ENCODE peak calls at places on chromosomes 5 and 9, in four cellular contexts. Y is IMR-90, E is H1, C is H9. O is an unnamed sample.

GRCh38 chr9:72150653-72151052 is 1.4 kb downstream of the GDA start:
- DNase-seq in Y (no peak), E (no peak), C (no peak), O (peak)

GRCh38 chr5:180344393-180344999 is 8.6 kb downstream of the GFPT2 start:
- DNase-seq in Y (no peak), E (no peak), C (no peak), O (no peak)

GRCh38 chr9:123555612-123556011 is 199.6 kb downstream of the CRB2 start:
- DNase-seq in Y (no peak), E (no peak), C (no peak), O (no peak)

GRCh38 chr9:134735441-134736175 is 94.0 kb downstream of the COL5A1 start:
- DNase-seq in Y (no peak), E (no peak), C (no peak), O (no peak)

GRCh38 chr9:116058421-116058820 is 95.2 kb upstream of the PAPPA start:
- DNase-seq in Y (no peak), E (no peak), C (no peak), O (no peak)

GRCh38 chr9:130034570-130034969 is 8.4 kb downstream of the FNBP1 start:
- DNase-seq in Y (peak), E (no peak), C (no peak), O (no peak)

GRCh38 chr9:133490865-133491655 is 12.2 kb upstream of the SLC2A6 start:
- DNase-seq in Y (no peak), E (no peak), C (no peak), O (no peak)

GRCh38 chr5:179127136-179128040 is 67.2 kb downstream of the ZNF354C start:
- DNase-seq in Y (no peak), E (no peak), C (no peak), O (no peak)

GRCh38 chr5:101932599-101932998 is 363.5 kb downstream of the SLCO4C1 start:
- DNase-seq in Y (no peak), E (no peak), C (no peak), O (no peak)

GRCh38 chr5:15524712-15525111 is 24.7 kb downstream of the FBXL7 start:
- DNase-seq in Y (no peak), E (no peak), C (no peak), O (no peak)

GRCh38 chr9:114157516-114158176 is 2.3 kb downstream of the COL27A1 start:
- DNase-seq in Y (peak), E (no peak), C (no peak), O (no peak)

GRCh38 chr5:21802869-21803490 is 1050.2 kb downstream of the CDH12 start:
- DNase-seq in Y (peak), E (no peak), C (no peak), O (peak)

GRCh38 chr9:29208670-29209069 is 1635.4 kb upstream of the C9orf72 start:
- DNase-seq in Y (no peak), E (no peak), C (no peak), O (no peak)

GRCh38 chr5:174409971-174410370 is 314.4 kb upstream of the MSX2 start:
- DNase-seq in Y (no peak), E (no peak), C (no peak), O (peak)

GRCh38 chr9:7164440-7165349 is 406.9 kb downstream of the KDM4C start:
- DNase-seq in Y (no peak), E (no peak), C (no peak), O (no peak)

GRCh38 chr5:17150498-17150897 is 66.9 kb upstream of the BASP1 start:
- DNase-seq in Y (no peak), E (no peak), C (no peak), O (no peak)

GRCh38 chr5:102691434-102691833 is 63.7 kb upstream of the PAM start:
- DNase-seq in Y (no peak), E (no peak), C (no peak), O (no peak)

GRCh38 chr9:89442981-89443817 is 54.7 kb downstream of the SEMA4D start:
- DNase-seq in Y (peak), E (no peak), C (no peak), O (no peak)

GRCh38 chr5:143121135-143121474 is 282.4 kb downstream of the NR3C1 start:
- DNase-seq in Y (no peak), E (no peak), C (no peak), O (no peak)

GRCh38 chr9:111965566-111966019 is 69.0 kb downstream of the UGCG start:
- DNase-seq in Y (peak), E (no peak), C (no peak), O (no peak)

GRCh38 chr9:105216440-105217178 is 27.8 kb upstream of the SLC44A1 start:
- DNase-seq in Y (no peak), E (no peak), C (no peak), O (no peak)

GRCh38 chr5:66653380-66653779 is 57.2 kb downstream of the MAST4 start:
- DNase-seq in Y (peak), E (no peak), C (no peak), O (peak)

GRCh38 chr9:116409124-116409523 is 255.5 kb downstream of the PAPPA start:
- DNase-seq in Y (no peak), E (no peak), C (no peak), O (no peak)

DNA sequence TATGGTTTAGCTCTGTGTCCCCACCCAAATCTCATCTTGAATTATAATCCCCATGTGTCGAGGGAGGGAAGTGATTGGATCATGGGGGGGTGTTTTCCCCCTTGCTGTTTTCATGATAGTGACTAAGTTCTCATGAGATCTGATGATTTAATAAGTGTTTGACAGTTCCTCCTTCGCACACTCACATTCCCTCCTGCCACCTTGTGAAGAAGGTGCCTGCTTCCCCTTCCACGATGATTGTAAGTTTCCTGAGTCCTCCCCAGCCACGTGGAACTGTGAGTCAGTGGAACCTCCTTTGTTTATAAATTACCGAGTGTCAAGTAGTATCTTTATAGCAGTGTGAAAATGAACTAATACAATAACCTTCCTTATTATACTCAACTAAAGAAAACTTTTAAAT is 24.3 kb upstream of the TEX10 start:
- DNase-seq in Y (peak), E (no peak), C (no peak), O (no peak)
- H4K8ac ChIP-seq in Y (no peak), E (no peak), C (no peak), O (no peak)

GRCh38 chr5:135702191-135702590 is 123.4 kb upstream of the CXCL14 start:
- DNase-seq in Y (no peak), E (no peak), C (no peak), O (no peak)

GRCh38 chr5:135704616-135705015 is 125.8 kb upstream of the CXCL14 start:
- DNase-seq in Y (no peak), E (no peak), C (no peak), O (no peak)

GRCh38 chr5:135700731-135701130 is 121.9 kb upstream of the CXCL14 start:
- DNase-seq in Y (no peak), E (no peak), C (no peak), O (no peak)

GRCh38 chr5:135705230-135705631 is 126.4 kb upstream of the CXCL14 start:
- DNase-seq in Y (peak), E (no peak), C (no peak), O (no peak)

DNA sequence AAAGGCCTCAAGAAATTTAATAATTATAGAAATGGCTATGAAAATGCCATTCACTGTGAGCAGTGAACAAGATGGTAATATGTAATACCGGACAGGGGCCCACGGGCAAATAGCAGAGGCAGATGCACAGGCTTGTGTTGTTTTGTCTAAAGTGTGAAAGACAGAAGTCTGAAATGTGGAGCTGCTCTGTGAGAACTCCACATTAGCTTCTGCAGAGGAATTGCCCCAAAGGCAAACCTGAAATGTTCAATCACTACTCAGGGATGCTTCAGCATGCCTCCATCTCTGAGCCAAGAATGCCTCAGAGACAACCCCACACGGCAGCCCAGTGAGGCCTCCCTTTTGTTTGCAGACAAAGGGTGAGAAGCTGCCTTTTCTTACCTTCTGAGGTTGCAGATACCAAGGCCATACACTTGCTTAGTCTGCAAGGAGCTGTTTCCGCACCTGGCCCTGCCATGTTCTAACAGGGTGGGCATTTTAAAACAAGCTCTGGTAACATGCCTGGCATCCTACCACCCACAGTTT is 124.3 kb upstream of the CXCL14 start:
- DNase-seq in Y (no peak), E (no peak), C (no peak), O (no peak)
- H4K5ac ChIP-seq in Y (no peak), E (no peak), C (no peak), O (no peak)

GRCh38 chr5:1513326-1514026 is 10.3 kb downstream of the LPCAT1 start:
- DNase-seq in Y (no peak), E (no peak), C (peak), O (no peak)
- H3K4ac ChIP-seq in Y (no peak), E (no peak), C (peak), O (no peak)

GRCh38 chr5:157987259-157987658 is 128.3 kb upstream of the CLINT1 start:
- DNase-seq in Y (no peak), E (no peak), C (no peak), O (no peak)
- H4K8ac ChIP-seq in Y (no peak), E (no peak), C (no peak), O (no peak)

GRCh38 chr5:73355083-73355482 is 93.5 kb downstream of the FOXD1 start:
- DNase-seq in Y (peak), E (no peak), C (no peak), O (no peak)
- H4K5ac ChIP-seq in Y (no peak), E (no peak), C (no peak), O (no peak)

DNA sequence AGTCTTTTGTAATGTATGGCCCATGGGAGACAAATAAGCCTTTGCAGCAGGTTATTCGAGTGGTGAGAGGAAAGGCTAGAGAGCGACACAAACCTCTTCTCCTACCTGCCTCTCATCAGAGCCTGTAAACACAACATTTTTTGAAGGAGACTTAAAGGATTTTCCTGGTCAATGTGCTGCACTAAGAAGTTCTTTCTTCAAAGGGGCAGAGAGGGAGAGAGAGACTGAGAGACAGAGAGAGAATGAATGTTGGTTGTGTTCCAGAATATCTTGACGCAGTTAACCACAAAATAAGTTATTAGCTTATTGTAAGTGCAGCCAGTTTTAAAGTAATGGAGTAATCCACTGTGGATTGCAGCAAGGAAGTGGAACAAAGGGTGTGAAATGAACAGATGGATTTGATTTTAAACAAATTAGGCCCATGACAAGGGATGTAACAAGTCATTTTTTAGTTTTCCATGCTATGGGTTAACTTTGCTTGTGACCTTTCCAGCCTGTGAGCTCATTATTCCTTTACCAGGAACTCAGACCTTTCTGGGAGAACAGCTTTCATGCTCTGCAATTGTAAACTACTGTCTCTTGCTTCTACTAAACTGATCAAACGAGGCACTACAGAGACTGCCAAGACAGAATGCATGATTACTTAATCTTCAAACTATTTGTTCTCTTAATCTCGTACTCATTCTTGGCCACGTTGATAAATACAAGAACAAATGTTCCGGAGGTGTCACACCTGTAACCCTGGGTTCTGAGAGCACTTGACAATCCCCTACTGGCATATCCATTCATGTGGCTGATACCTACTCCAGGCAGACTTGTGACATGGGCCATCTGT is 131.2 kb downstream of the TLE1 start:
- DNase-seq in Y (peak), E (no peak), C (no peak), O (peak)
- H3K4ac ChIP-seq in Y (peak), E (no peak), C (no peak), O (no peak)

DNA sequence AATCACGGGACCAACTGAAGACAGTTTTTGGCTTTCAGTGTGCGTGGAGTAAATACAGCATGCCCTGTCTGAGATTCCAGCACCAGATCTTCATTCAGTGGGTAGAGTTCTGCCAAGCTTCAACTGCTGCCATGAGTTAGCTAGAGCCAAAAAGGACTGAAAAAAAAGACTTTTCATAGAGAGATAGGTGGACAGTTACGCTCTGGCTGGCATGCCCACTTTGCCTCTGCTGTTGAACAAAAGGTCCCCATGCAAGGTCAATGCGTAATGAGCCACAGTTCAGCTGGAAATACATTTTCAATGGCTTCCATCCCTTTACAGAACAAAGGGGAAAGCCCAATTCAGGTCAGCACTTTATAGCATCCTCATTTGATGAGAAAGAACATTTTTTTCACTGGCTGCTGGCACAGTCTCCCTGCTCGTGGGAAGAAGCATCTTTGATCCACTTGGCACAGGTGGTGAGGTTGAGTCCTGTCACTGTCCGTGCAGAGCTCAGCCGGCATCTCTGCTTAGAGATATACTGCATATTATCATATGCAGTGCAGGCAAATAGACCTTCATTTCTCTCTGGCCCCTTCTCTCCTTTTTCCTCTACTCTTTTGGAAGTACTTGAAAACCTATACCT is 86.9 kb upstream of the ERCC6L2 start:
- DNase-seq in Y (no peak), E (no peak), C (no peak), O (no peak)
- H4K8ac ChIP-seq in Y (no peak), E (no peak), C (no peak), O (no peak)

GRCh38 chr5:141997358-141998006 is 15.3 kb downstream of the GNPDA1 start:
- DNase-seq in Y (no peak), E (no peak), C (no peak), O (no peak)

GRCh38 chr5:141995656-141996055 is 17.2 kb downstream of the GNPDA1 start:
- DNase-seq in Y (no peak), E (no peak), C (no peak), O (no peak)

GRCh38 chr5:141994737-141995136 is 18.1 kb downstream of the GNPDA1 start:
- DNase-seq in Y (no peak), E (no peak), C (no peak), O (no peak)

GRCh38 chr5:141989720-141990119 is 20.8 kb downstream of the RNF14 start:
- DNase-seq in Y (no peak), E (no peak), C (no peak), O (no peak)

GRCh38 chr5:141992349-141992963 is 20.4 kb downstream of the GNPDA1 start:
- DNase-seq in Y (peak), E (no peak), C (no peak), O (peak)
- H4K5ac ChIP-seq in Y (no peak), E (no peak), C (no peak), O (no peak)